ENCODE peak calls at places on chromosomes 7 and 10, in four cellular contexts. H, X, Z and T are unnamed samples.

GRCh38 chr10:33117816-33118215 is 159.8 kb upstream of the ITGB1 start:
- DNase-seq in Z (no peak), X (no peak), H (no peak), T (no peak)

GRCh38 chr10:5892007-5892406 is 2.0 kb downstream of the FBH1 start:
- DNase-seq in Z (no peak), H (no peak), X (no peak), T (peak)

GRCh38 chr10:118409295-118409694 is 67.2 kb upstream of the FAM204A start:
- DNase-seq in X (peak), H (no peak), Z (no peak), T (no peak)

GRCh38 chr7:106037489-106038176 is 74.5 kb downstream of the SYPL1 start:
- DNase-seq in X (no peak), H (no peak), Z (no peak), T (no peak)

GRCh38 chr10:83871486-83872081 is 267.7 kb upstream of the GHITM start:
- DNase-seq in Z (peak), X (peak), H (peak), T (peak)

GRCh38 chr7:27462575-27463270 is 200.0 kb downstream of the HIBADH start:
- DNase-seq in X (peak), H (no peak), Z (no peak), T (no peak)

GRCh38 chr7:825386-825785 is 6.9 kb upstream of the SUN1 start:
- DNase-seq in Z (no peak), X (peak), H (no peak), T (no peak)

GRCh38 chr10:8568401-8568800 is 513.9 kb downstream of the GATA3 start:
- DNase-seq in X (no peak), Z (no peak), H (no peak), T (no peak)

GRCh38 chr10:124829447-124830115 is 28.0 kb downstream of the ABRAXAS2 start:
- DNase-seq in Z (no peak), X (no peak), H (no peak), T (no peak)

GRCh38 chr7:106009511-106010226 is 46.6 kb downstream of the CDHR3 start:
- DNase-seq in H (no peak), X (peak), Z (peak), T (peak)

GRCh38 chr10:50279489-50279888 is 28.2 kb upstream of the ASAH2 start:
- DNase-seq in H (no peak), Z (peak), X (no peak), T (no peak)

GRCh38 chr7:46616636-46617035 is 695.6 kb upstream of the IGFBP3 start:
- DNase-seq in Z (no peak), H (no peak), X (peak), T (no peak)

GRCh38 chr10:116779076-116779687 is 36.8 kb upstream of the HSPA12A start:
- DNase-seq in H (no peak), Z (no peak), X (peak), T (no peak)

GRCh38 chr7:7746419-7746818 is 28.0 kb upstream of the RPA3 start:
- DNase-seq in X (no peak), Z (no peak), H (no peak), T (no peak)

GRCh38 chr7:121994625-121995410 is 121.9 kb downstream of the PTPRZ1 start:
- DNase-seq in H (no peak), Z (peak), X (peak), T (peak)

GRCh38 chr10:51405580-51406367 is 293.6 kb downstream of the CSTF2T start:
- DNase-seq in X (peak), Z (no peak), H (no peak), T (peak)

GRCh38 chr7:49776994-49777393 is 3.6 kb downstream of the VWC2 start:
- DNase-seq in H (no peak), Z (no peak), X (no peak), T (no peak)

GRCh38 chr7:28631995-28632394 is 219.7 kb downstream of the CREB5 start:
- DNase-seq in X (no peak), Z (no peak), H (no peak), T (peak)

GRCh38 chr10:126041804-126042231 is 145.5 kb downstream of the FANK1 start:
- DNase-seq in H (peak), X (peak), Z (no peak), T (peak)

GRCh38 chr7:37248396-37248836 is 200.2 kb downstream of the ELMO1 start:
- DNase-seq in H (no peak), Z (no peak), X (no peak), T (no peak)

GRCh38 chr7:22292519-22292918 is 64.4 kb downstream of the RAPGEF5 start:
- DNase-seq in X (no peak), Z (no peak), H (no peak), T (no peak)

GRCh38 chr7:142030294-142030693 is 34.6 kb downstream of the MGAM start:
- DNase-seq in X (no peak), H (no peak), Z (no peak), T (no peak)

GRCh38 chr7:100061518-100062193 is 12.1 kb downstream of the ZSCAN21 start:
- DNase-seq in H (no peak), X (no peak), Z (peak), T (no peak)

DNA sequence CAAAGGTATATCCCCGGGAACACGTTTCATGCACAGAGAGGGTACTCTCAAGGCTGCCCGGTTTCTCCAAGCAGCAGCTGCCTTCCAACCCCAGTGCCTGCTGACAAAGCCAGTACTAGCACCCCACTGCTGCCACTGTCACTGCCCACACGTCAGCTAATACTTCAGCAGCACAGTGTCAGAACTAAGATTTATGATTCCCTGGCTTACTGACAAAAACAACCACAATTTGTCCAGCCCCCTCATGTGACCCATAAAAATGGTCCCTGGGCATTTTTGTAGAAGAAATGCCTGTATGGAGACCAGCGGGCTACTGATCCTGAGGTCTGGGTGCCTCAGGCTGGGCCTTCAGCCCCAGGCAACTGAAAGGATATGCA is 2.9 kb downstream of the WDR91 start:
- DNase-seq in Z (peak), X (no peak), H (no peak), T (no peak)
- H3K27ac ChIP-seq in Z (no peak), X (no peak), H (peak), T (no peak)

DNA sequence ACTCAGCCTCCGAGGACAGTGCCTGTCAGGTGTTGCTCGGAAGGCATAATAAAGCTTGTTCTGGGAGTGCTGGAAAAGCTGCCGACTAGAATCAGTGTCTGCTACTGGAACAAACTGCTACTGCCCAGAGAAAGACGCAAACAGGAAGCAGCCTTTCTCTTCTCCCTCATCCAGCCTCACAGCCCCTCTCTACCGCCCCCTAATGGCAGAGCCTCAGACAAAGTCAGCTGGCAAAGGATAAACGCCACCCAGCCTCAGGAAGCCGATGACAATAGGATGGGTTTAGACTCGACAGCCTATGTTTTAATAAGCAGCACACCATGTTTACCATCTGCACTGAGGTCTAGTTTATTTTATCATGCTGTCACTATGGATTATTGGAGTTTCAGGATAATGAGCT is 169.5 kb upstream of the LYZL1 start:
- DNase-seq in Z (peak), X (peak), H (no peak), T (peak)
- TF ChIP-seq FOS in Z (no peak), X (no peak), H (no peak), T (no peak)

GRCh38 chr10:120368927-120369326 is 88.1 kb upstream of the PLPP4 start:
- DNase-seq in Z (no peak), X (no peak), H (no peak), T (no peak)

GRCh38 chr10:120372917-120373316 is 84.1 kb upstream of the PLPP4 start:
- DNase-seq in H (no peak), Z (no peak), X (no peak), T (no peak)

GRCh38 chr10:120371856-120372255 is 85.2 kb upstream of the PLPP4 start:
- DNase-seq in X (no peak), H (no peak), Z (no peak), T (no peak)

GRCh38 chr10:120365872-120366271 is 91.2 kb upstream of the PLPP4 start:
- DNase-seq in Z (no peak), X (no peak), H (no peak), T (no peak)

DNA sequence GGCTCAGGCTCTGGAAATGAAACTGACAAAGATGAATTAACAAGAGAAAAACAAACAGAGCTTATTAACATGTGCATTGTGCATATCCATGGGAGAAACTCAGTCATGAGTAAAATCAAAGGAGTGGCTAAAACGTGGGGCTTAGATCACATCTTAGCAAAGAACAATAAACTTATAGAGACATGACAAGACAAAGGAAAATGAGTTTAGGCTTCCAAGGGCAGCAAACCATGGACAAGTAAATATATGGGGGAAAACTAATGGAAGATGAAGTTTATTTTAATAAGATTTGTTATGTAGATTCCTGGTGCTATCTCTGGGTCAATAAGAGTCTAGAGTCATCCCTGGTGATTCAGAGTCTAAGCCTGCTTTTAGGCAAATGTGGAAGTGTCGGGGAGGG is 87.2 kb upstream of the PLPP4 start:
- DNase-seq in X (no peak), Z (no peak), H (no peak), T (no peak)
- H2AFZ ChIP-seq in X (no peak), Z (no peak), H (no peak), T (no peak)

GRCh38 chr7:81710751-81711150 is 59.1 kb downstream of the HGF start:
- DNase-seq in H (no peak), Z (no peak), X (no peak), T (no peak)
- H3K27ac ChIP-seq in H (no peak), Z (no peak), X (no peak), T (no peak)

GRCh38 chr10:86287422-86287793 is 79.2 kb downstream of the GRID1 start:
- DNase-seq in X (no peak), H (no peak), Z (no peak), T (no peak)

GRCh38 chr10:86286591-86287421 is 79.8 kb downstream of the GRID1 start:
- DNase-seq in H (no peak), X (no peak), Z (no peak), T (no peak)

GRCh38 chr10:86288695-86289576 is 77.7 kb downstream of the GRID1 start:
- DNase-seq in X (no peak), Z (no peak), H (no peak), T (no peak)

GRCh38 chr10:86289577-86289868 is 77.1 kb downstream of the GRID1 start:
- DNase-seq in X (no peak), Z (peak), H (no peak), T (no peak)

GRCh38 chr10:86287966-86288579 is 78.5 kb downstream of the GRID1 start:
- DNase-seq in X (no peak), H (no peak), Z (no peak), T (no peak)
- TF ChIP-seq FOS in X (no peak), H (no peak), Z (no peak), T (no peak)